ENCODE peak calls at places on chromosomes 6 and 20, in four cellular contexts. E, W, D and A are unnamed samples.

GRCh38 chr6:75409286-75409685 is 84.3 kb downstream of the FILIP1 start:
- DNase-seq in W (no peak), D (no peak), E (no peak), A (no peak)

GRCh38 chr6:22313796-22314195 is 17.0 kb upstream of the PRL start:
- DNase-seq in W (no peak), D (no peak), E (no peak), A (no peak)

GRCh38 chr6:156169361-156169760 is 607.8 kb upstream of the ARID1B start:
- DNase-seq in D (no peak), W (no peak), E (no peak), A (no peak)

GRCh38 chr6:25314776-25315175 is 35.6 kb downstream of the CARMIL1 start:
- DNase-seq in E (no peak), D (no peak), W (no peak), A (no peak)

GRCh38 chr6:106128981-106129761 is 43.0 kb downstream of the PRDM1 start:
- DNase-seq in E (peak; percentile 60), D (no peak), W (no peak), A (peak; percentile 37)

GRCh38 chr6:73796881-73797280 is 100.9 kb downstream of the CD109 start:
- DNase-seq in D (no peak), W (no peak), E (no peak), A (no peak)

GRCh38 chr6:112296694-112297093 is 42.3 kb upstream of the LAMA4 start:
- DNase-seq in D (no peak), W (no peak), E (no peak), A (no peak)

GRCh38 chr6:14804444-14805210 is 441.2 kb upstream of the JARID2 start:
- DNase-seq in E (peak; percentile 57), D (no peak), W (peak; percentile 77), A (no peak)

GRCh38 chr20:37266940-37267683 is 5.5 kb upstream of the GHRH start:
- DNase-seq in D (no peak), E (no peak), W (no peak), A (no peak)

GRCh38 chr6:140504776-140505175 is 1130.3 kb upstream of the CITED2 start:
- DNase-seq in D (no peak), E (no peak), W (no peak), A (no peak)

GRCh38 chr6:28943557-28944411 is 20.0 kb upstream of the TRIM27 start:
- DNase-seq in E (peak; percentile 66), D (peak; percentile 26), W (peak; percentile 67), A (peak; percentile 55)

GRCh38 chr6:139979021-139979721 is 604.7 kb upstream of the CITED2 start:
- DNase-seq in W (no peak), E (no peak), D (no peak), A (no peak)

GRCh38 chr6:118651282-118652050 is at the start of gene CEP85L:
- DNase-seq in W (peak; percentile 94), E (peak; percentile 88), D (peak; percentile 88), A (peak; percentile 55)

GRCh38 chr6:161273356-161273751 is 507 bp downstream of the AGPAT4 start:
- DNase-seq in D (peak; percentile 18), W (peak; percentile 30), E (peak; percentile 18), A (no peak)

GRCh38 chr6:95279641-95280040 is 297.7 kb upstream of the MANEA start:
- DNase-seq in D (no peak), E (no peak), W (no peak), A (no peak)

DNA sequence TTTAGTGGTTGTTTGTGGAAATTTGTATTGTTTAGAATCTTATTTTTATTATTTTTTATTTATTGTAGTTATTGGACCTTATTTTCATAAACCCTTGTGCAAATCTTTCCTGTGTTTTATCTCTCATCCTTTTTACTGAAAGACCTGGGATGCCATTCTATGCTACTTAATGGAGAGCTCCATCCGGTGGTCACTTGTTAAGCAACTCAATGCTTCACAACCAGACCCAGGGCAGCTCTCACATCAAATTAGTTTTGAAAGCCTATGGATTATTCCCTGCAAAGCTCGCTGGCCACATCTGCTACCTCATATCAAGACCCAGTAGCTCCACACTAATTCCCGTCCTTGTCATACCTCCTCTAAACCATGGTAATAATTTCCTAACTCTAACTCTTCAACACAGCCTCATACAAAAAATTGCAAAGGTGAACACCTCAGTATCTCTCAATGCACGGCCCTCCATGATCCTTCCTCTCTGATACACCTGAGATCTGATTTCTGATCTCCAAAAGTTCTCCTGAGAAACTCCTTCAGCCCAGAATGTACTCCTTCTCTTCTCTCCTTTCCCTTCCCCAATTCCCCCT is 296.6 kb upstream of the MANEA start:
- DNase-seq in D (no peak), E (no peak), W (no peak), A (no peak)
- TF ChIP-seq CTCF in D (no peak), E (peak; percentile 73), W (peak; percentile 19), A (no peak)

DNA sequence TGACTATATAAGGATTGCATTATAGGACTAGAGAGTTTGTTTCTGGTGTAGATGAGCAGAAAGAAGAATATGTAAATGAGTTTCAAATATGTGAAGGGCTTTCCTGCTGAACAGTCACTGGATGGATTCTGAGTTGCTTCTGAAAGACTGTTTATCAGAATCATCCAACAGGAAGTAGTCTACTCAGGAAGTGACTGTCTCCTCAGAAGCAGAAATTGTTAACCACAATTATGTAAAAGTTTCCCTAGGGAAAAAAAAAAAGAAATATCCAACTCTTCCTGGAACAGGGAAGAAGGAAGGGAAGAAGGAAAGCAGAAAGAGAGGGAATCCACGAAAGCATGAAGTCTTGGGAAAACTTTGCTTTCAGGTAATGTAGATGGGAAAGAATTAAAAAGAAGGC is 138.9 kb downstream of the TENT5A start:
- DNase-seq in D (no peak), W (no peak), E (peak; percentile 17), A (peak; percentile 49)
- H3K4me3 ChIP-seq in D (no peak overlapping the region), W (no peak overlapping the region), E (no peak overlapping the region), A (no peak overlapping the region)

GRCh38 chr6:125791820-125792165 is 1.0 kb downstream of the NCOA7 start:
- DNase-seq in D (no peak), E (no peak), W (no peak), A (no peak)
- TF ChIP-seq CTCF in D (no peak), E (no peak), W (no peak), A (no peak)

DNA sequence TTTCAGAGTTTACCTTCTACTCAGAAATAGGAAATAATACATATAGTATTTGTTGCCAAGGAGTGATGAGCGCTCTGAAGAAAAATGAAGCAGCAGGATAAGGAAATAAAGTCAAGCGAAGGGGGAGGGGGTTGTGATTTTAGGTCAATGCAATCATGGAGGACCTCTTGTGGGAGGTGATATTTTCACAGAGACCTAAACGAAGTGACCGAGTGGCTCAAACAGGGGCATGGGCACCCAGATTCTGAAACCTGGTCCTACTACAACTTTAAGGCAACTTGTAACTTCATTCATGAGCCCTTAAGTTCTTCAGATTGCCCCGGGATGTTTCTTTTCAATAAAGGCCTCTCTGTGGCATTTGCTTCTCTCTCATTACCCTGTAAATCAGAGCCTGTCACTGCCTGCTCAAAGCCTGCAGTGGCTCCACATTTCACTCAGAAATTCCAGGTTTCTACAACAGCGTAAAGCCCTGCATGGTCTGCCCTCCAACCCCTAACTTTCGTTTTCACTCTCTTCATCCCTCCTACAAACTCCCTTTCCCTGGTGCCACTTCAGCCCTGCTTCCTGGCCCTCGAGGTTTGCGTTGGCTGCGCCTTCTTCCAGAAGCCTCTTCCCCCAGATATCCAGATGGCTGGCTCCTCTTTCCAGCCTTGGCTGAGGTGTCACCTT is 162.7 kb downstream of the TBC1D7 start:
- DNase-seq in W (no peak), D (no peak), E (no peak), A (no peak)
- H3K4me3 ChIP-seq in W (no peak overlapping the region), D (no peak overlapping the region), E (no peak overlapping the region), A (no peak overlapping the region)

GRCh38 chr6:56616967-56617366 is 25.7 kb downstream of the DST start:
- DNase-seq in W (no peak), D (no peak), E (no peak), A (no peak)

GRCh38 chr6:56624728-56625069 is 18.0 kb downstream of the DST start:
- DNase-seq in W (no peak), D (no peak), E (no peak), A (no peak)

GRCh38 chr6:56624046-56624727 is 18.5 kb downstream of the DST start:
- DNase-seq in W (no peak), D (no peak), E (no peak), A (no peak)

GRCh38 chr6:56618050-56618449 is 24.6 kb downstream of the DST start:
- DNase-seq in E (no peak), W (no peak), D (no peak), A (no peak)

GRCh38 chr6:56620229-56620868 is 22.3 kb downstream of the DST start:
- DNase-seq in E (no peak), W (no peak), D (no peak), A (no peak)
- TF ChIP-seq CTCF in E (no peak), W (no peak), D (no peak), A (no peak)

GRCh38 chr20:31966991-31967655 is 828 bp upstream of the XKR7 start:
- DNase-seq in E (no peak), D (no peak), W (no peak), A (no peak)

GRCh38 chr20:31972481-31973386 is 4.8 kb downstream of the XKR7 start:
- DNase-seq in W (no peak), E (no peak), D (no peak), A (no peak)

GRCh38 chr20:31967830-31968249 is at the start of gene XKR7:
- DNase-seq in D (no peak), W (no peak), E (no peak), A (no peak)

GRCh38 chr20:31962741-31963140 is 5.2 kb upstream of the XKR7 start:
- DNase-seq in E (no peak), W (no peak), D (no peak), A (no peak)

DNA sequence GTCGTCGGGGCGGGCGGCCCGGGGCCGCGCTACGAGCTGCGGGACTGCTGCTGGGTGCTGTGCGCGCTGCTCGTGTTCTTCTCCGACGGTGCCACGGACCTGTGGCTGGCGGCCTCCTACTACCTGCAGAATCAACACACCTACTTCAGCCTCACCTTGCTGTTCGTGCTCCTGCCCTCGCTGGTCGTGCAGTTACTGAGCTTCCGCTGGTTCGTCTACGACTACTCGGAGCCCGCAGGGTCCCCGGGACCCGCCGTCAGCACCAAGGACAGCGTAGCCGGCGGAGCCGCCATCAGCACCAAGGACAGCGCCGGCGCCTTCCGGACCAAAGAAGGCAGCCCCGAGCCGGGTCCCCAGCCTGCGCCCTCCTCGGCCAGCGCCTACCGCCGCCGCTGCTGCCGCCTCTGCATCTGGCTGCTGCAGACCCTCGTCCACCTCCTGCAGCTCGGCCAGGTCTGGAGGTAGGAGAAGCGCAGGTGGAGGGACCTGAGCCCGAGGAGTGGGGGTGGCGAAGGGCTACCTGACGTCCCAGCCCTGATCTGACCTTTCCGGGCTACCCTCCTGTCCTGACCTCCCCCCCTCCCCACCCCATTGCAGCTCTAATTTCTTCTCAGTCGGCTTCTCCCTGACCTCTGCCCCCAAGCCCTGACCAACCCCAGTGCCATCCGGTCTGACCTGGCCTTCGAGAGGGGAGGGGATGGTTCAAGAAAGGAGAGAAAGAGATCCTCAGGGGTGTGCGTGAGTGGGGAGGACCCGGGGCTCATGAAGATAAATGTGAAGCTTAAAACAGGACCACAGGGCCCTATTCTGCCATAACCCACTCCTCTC is 562 bp downstream of the XKR7 start:
- DNase-seq in E (peak; percentile 48), D (peak; percentile 76), W (peak; percentile 65), A (no peak)
- H3K4me3 ChIP-seq in E (no peak overlapping the region), D (no peak overlapping the region), W (no peak overlapping the region), A (no peak overlapping the region)